ENCODE peak calls at places on chromosome 1, in seven cellular contexts. L is astrocyte of the cerebellum, F is foreskin fibroblast, V is cardiac fibroblast, R is HepG2, E is left lung, I is coronary artery. U is an unnamed sample.

GRCh38 chr1:22790232-22791008 is 79.8 kb downstream of the EPHB2 start:
- DNase-seq in V (no peak), L (no peak), I (no peak), R (no peak), E (no peak), F (no peak), U (no peak)

GRCh38 chr1:67496329-67496728 is 66.1 kb upstream of the SERBP1 start:
- DNase-seq in V (no peak), I (no peak), E (no peak), R (no peak), F (no peak), L (no peak), U (no peak)

GRCh38 chr1:94017155-94017829 is 103.7 kb downstream of the ABCA4 start:
- DNase-seq in R (no peak), E (no peak), L (no peak), F (no peak), I (no peak), V (no peak), U (no peak)

GRCh38 chr1:239053269-239053668 is 333.1 kb upstream of the CHRM3 start:
- DNase-seq in F (no peak), L (no peak), I (no peak), V (no peak), E (no peak), R (no peak), U (no peak)

GRCh38 chr1:17306407-17306806 is 1.6 kb upstream of the PADI4 start:
- DNase-seq in F (peak), I (no peak), R (no peak), L (no peak), E (no peak), V (no peak), U (no peak)

GRCh38 chr1:236645016-236645680 is 40.8 kb upstream of the HEATR1 start:
- DNase-seq in V (no peak), L (no peak), E (no peak), I (no peak), R (no peak), F (no peak), U (no peak)

GRCh38 chr1:173669491-173669941 is at the start of gene ANKRD45:
- DNase-seq in L (peak), V (peak), F (peak), E (peak), I (no peak), R (no peak), U (no peak)

GRCh38 chr1:209062081-209062480 is 521.4 kb upstream of the CAMK1G start:
- DNase-seq in V (no peak), R (no peak), F (no peak), L (no peak), I (no peak), E (no peak), U (no peak)

GRCh38 chr1:175757381-175758015 is 14.1 kb upstream of the TNR start:
- DNase-seq in L (no peak), I (no peak), V (peak), F (no peak), R (no peak), E (no peak), U (no peak)

GRCh38 chr1:209375681-209376360 is 207.7 kb upstream of the CAMK1G start:
- DNase-seq in E (no peak), V (peak), I (no peak), F (peak), R (no peak), L (no peak), U (peak)

GRCh38 chr1:84763912-84764675 is 73.8 kb upstream of the SSX2IP start:
- DNase-seq in L (no peak), F (no peak), V (no peak), R (no peak), I (no peak), E (no peak), U (no peak)

GRCh38 chr1:248857201-248857600 is 1.7 kb downstream of the ZNF692 start:
- DNase-seq in V (no peak), L (no peak), I (no peak), E (no peak), R (no peak), F (no peak), U (no peak)
- H3K4me3 ChIP-seq in V (peak), L (peak), I (peak), E (no peak), R (peak), F (no peak), U (peak)

GRCh38 chr1:147273409-147274307 is 31.2 kb downstream of the CHD1L start:
- DNase-seq in I (no peak), L (peak), E (no peak), F (peak), V (peak), R (peak), U (peak)

GRCh38 chr1:147266381-147266780 is 23.9 kb downstream of the CHD1L start:
- DNase-seq in E (no peak), V (no peak), L (no peak), I (no peak), R (no peak), F (no peak), U (no peak)

GRCh38 chr1:147272042-147272441 is 29.6 kb downstream of the CHD1L start:
- DNase-seq in R (no peak), E (no peak), L (no peak), I (no peak), V (no peak), F (no peak), U (no peak)

GRCh38 chr1:147267711-147268110 is 25.2 kb downstream of the CHD1L start:
- DNase-seq in F (no peak), E (no peak), L (no peak), R (no peak), V (no peak), I (no peak), U (no peak)

DNA sequence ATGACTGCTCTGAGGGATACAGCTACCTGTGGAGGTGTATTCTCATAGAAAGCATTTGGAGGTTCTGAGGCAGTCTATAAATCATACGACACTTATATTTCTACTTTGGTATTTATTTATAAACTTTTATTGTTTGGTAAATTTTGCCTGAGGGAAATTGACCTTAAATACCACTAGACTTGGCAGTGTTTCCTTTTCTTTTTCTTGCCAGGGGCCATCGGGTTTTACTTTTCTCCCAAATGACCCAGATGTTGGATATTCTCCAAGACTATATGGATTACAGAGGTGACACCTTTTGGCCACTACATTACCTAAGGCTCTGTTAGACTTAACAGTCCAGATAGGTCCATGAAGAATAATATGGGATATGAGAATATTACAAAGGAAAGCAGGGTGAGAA is 28.2 kb downstream of the CHD1L start:
- DNase-seq in R (no peak), E (no peak), F (no peak), L (no peak), I (no peak), V (no peak), U (no peak)
- H3K4me3 ChIP-seq in R (no peak), E (no peak), F (no peak), L (no peak), I (no peak), V (no peak), U (no peak)

DNA sequence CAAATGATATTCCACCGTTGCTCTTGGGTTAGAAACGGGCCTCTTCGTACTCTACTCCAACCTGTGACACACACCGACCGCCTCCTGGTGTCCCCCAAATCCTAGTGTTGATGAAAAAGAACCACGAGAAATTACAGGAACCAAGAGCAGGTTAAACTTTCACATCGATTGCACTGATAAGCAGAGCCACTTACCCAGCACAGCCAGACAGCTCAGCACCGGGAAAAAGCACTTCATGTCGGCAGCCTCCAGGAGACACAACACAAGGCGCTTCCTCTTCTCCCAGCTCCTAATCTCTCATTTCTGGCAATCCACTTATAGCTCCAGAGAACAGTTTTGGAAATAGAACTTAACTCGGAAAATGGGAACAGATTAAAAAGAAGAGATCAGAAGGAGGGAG is 1.4 kb downstream of the IGSF3 start:
- DNase-seq in I (no peak), E (no peak), R (no peak), L (no peak), F (peak), V (no peak), U (no peak)
- H3K4me3 ChIP-seq in I (peak), E (peak), R (no peak), L (no peak), F (no peak), V (no peak), U (no peak)

DNA sequence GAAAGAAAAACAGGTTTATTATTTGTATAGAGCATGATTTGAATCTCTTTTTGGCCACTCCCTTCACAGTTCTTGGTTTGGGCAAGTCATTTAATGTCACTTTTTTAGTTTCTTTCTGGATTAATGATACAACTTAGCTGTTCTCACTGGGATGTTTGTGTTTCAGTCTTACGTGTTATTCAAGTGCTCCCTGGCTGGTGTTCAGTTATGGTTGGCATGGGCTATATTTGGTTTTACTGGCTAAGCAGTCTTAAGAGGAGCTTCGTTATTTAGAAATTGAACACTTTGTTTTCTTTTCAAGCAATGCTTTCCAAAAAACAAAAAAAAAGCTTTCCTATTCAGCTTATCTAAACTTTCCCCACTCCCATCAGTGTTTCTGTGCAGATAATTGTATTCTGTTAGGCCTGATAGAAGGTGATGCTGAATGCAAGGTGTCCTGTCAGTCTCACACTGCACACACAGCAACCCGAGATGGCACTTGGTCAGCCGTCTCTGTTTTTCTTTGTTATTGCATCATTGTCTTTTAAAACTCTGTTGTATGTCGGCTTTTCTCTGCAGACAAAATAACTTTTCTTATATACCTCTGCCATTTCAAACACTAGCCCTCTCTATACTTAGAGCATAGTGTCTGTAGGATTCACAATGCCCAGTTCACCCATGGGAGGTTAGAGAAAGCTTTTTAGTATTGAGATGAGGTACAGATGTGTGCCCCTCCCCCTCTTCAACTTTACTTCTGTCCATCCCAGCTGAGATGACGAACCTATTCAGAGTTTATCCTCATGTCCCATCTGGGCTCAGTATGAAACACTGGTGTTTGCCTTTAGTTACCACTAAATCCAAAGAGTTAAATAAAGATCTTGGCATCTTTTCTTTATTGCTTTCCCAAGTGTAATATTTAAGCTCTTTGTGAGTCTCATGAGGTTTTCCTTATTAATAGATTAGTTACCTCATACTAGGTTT is 80.2 kb downstream of the VPS13D start:
- DNase-seq in I (no peak), R (no peak), F (peak), E (no peak), V (no peak), L (peak), U (no peak)
- H3K4me3 ChIP-seq in I (no peak), R (no peak), F (no peak), E (no peak), V (no peak), L (no peak), U (no peak)

DNA sequence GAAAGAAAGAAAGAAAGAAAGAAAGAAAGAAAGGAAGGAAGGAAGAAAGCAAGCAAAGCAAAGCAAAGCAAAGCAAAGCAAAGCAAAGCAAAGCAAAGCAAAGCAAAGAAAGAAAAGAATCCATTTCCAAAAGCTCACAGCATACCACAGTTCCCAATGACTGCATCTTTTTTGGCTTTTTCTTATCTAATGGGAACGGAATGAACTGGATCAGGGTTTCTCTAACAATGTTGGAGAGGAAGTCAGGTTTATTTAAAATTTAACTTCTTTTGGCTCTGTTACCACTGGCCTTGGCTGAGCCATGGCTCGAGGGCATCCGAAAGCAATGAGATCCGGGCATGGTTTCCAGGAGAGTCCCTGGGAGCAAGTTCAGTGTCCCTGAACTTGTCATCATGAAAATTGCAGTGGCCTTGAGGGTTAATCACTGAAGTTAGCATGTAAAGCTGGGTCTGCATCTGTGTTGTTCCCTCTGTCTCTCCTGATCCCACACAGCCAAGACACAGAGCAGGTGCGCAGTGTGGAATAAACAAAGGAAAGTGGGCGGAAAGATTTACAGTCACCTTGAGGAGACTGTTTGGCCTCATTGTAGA is 34.6 kb upstream of the CTPS1 start:
- DNase-seq in I (no peak), R (peak), L (no peak), E (no peak), F (peak), V (peak), U (no peak)
- H3K4me3 ChIP-seq in I (peak), R (peak), L (no peak), E (no peak), F (no peak), V (no peak), U (no peak)

DNA sequence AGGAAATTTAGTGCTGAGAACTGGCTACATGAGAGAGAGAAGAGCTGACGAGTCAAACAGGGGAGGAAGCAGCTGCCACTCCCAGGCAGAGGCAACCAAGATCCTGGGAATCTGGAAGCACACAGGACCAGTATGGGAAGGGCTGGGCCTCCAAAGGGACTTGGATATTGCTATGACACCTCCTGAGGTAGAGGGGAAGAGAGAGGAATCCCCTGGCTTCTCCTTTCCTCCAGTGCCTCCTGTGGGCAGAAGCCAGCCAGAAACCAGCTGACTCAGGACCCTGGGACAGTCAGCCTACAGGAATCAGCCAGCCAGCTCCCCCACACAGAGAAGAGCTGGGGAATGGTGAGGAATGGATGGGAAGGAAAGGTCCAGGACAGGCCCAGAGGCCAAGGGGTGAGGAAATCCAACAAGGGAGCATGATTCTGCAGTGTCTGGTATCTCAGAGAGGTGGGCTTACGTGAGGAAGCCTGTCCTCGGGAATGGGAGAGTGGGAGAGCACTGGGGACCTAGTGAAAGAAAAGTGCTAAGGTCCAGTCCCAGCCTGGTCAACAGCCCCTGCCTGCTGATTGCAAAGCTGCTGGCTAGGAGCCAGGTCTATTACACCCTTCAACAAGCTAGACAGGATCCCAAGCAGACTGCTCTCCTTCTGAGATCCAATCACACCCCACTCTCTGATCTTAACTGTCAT is 43.5 kb downstream of the NAV1 start:
- DNase-seq in E (no peak), F (peak), L (no peak), R (no peak), V (peak), I (no peak), U (peak)
- H3K4me3 ChIP-seq in E (no peak), F (no peak), L (no peak), R (no peak), V (no peak), I (no peak), U (no peak)

DNA sequence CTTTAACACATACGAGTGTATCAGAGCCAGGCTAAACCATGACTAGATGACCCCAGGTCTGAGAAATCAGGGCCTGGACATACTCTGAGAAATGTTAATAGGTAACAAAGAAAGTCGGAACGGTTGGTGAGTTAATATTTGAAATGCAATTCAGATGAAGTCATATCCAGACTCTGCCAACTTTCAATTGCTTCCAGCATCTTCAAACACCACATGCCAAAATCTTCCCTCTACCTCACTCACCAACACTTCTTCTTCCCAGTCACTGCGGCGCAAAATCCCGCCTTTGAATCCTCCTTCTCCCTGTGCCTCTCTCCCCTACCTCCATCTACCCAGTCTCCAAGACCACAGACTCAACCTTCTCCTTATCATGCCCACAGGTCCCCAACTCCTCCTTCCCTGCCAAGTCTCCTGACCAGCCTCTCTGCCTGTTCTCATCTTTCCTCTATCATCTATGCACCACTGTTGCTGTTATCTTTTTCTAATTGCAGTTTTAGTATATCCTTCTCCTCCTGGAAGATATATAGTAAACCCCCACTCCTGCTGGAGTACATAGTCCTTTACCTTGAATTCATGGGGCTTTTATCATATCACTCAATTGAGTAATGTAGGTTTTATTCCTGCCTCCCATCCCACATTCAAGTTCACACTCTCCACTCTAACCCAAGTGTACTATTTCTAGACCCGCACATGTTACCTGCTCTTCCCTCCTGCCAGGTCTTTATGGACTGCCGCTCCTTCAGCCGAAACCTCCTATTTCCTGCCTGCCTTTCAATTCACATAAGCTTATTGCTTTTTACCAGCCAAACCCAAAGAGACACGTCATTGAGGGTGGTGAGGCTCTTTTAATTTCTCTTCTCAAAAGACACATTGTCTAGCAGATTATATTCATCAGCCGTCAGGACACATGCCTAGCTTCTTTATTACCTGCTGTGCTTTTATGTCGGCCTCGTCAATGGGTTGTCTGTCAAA is 41.5 kb downstream of the ZBTB18 start:
- DNase-seq in R (no peak), I (no peak), V (peak), F (peak), E (no peak), L (peak), U (no peak)
- H3K4me3 ChIP-seq in R (no peak), I (no peak), V (no peak), F (no peak), E (no peak), L (no peak), U (no peak)

GRCh38 chr1:169711469-169712308 is at the start of gene SELL:
- DNase-seq in V (peak), E (no peak), F (peak), L (peak), R (peak), I (no peak), U (peak)
- H3K4me3 ChIP-seq in V (peak), E (peak), F (peak), L (peak), R (peak), I (peak), U (peak)